ENCODE peak calls at places on chromosomes 12 and 14, in six cellular contexts. One of them, this sample, is unnamed. For H3K4me1, H3K9me3 and H3K27me3, the result is how much of the 10 kb centered on the place peaks cover.

GRCh38 chr14:53850714-53851296 is 105.8 kb downstream of the BMP4 start:
- DNase-seq in adrenal gland: no peak
- DNase-seq in heart left ventricle: no peak
- DNase-seq in CD4-positive, alpha-beta memory T cell: no peak
- DNase-seq in right cardiac atrium: no peak
- DNase-seq in mesenchymal stem cell: peak
- DNase-seq in this sample: peak

GRCh38 chr14:89248430-89249295 is 168.4 kb downstream of the FOXN3 start:
- DNase-seq in right cardiac atrium: no peak
- DNase-seq in CD4-positive, alpha-beta memory T cell: no peak
- DNase-seq in heart left ventricle: no peak
- DNase-seq in mesenchymal stem cell: no peak
- DNase-seq in adrenal gland: no peak
- DNase-seq in this sample: no peak

GRCh38 chr12:88471641-88472040 is 108.6 kb downstream of the KITLG start:
- DNase-seq in right cardiac atrium: no peak
- DNase-seq in adrenal gland: peak
- DNase-seq in heart left ventricle: no peak
- DNase-seq in mesenchymal stem cell: peak
- DNase-seq in CD4-positive, alpha-beta memory T cell: no peak
- DNase-seq in this sample: peak

GRCh38 chr12:62629971-62630739 is 163.5 kb downstream of the MON2 start:
- DNase-seq in mesenchymal stem cell: no peak
- DNase-seq in heart left ventricle: no peak
- DNase-seq in right cardiac atrium: no peak
- DNase-seq in CD4-positive, alpha-beta memory T cell: no peak
- DNase-seq in adrenal gland: no peak
- DNase-seq in this sample: no peak

GRCh38 chr14:58138719-58139482 is 13.1 kb downstream of the ARMH4 start:
- DNase-seq in mesenchymal stem cell: no peak
- DNase-seq in CD4-positive, alpha-beta memory T cell: no peak
- DNase-seq in adrenal gland: no peak
- DNase-seq in right cardiac atrium: no peak
- DNase-seq in heart left ventricle: no peak
- DNase-seq in this sample: no peak

GRCh38 chr14:90695997-90696681 is 120.1 kb downstream of the TTC7B start:
- DNase-seq in adrenal gland: no peak
- DNase-seq in right cardiac atrium: no peak
- DNase-seq in heart left ventricle: no peak
- DNase-seq in CD4-positive, alpha-beta memory T cell: no peak
- DNase-seq in mesenchymal stem cell: no peak
- DNase-seq in this sample: no peak

GRCh38 chr12:98416845-98417244 is 98.5 kb upstream of the TMPO start:
- DNase-seq in mesenchymal stem cell: peak
- DNase-seq in heart left ventricle: no peak
- DNase-seq in adrenal gland: no peak
- DNase-seq in right cardiac atrium: no peak
- DNase-seq in CD4-positive, alpha-beta memory T cell: no peak
- DNase-seq in this sample: peak

GRCh38 chr12:9741726-9742125 is 8.8 kb upstream of the CLECL1 start:
- DNase-seq in adrenal gland: no peak
- DNase-seq in mesenchymal stem cell: no peak
- DNase-seq in right cardiac atrium: no peak
- DNase-seq in heart left ventricle: no peak
- DNase-seq in CD4-positive, alpha-beta memory T cell: peak
- DNase-seq in this sample: no peak

GRCh38 chr12:73421832-73422231 is 1115.8 kb upstream of the ATXN7L3B start:
- DNase-seq in heart left ventricle: no peak
- DNase-seq in adrenal gland: no peak
- DNase-seq in mesenchymal stem cell: peak
- DNase-seq in CD4-positive, alpha-beta memory T cell: no peak
- DNase-seq in right cardiac atrium: no peak
- DNase-seq in this sample: peak

GRCh38 chr14:75982724-75983358 is 1.0 kb upstream of the TGFB3 start:
- DNase-seq in mesenchymal stem cell: peak
- DNase-seq in CD4-positive, alpha-beta memory T cell: no peak
- DNase-seq in adrenal gland: peak
- DNase-seq in right cardiac atrium: peak
- DNase-seq in heart left ventricle: peak
- DNase-seq in this sample: peak

GRCh38 chr12:78898416-78898815 is 33.8 kb downstream of the SYT1 start:
- DNase-seq in CD4-positive, alpha-beta memory T cell: no peak
- DNase-seq in right cardiac atrium: peak
- DNase-seq in mesenchymal stem cell: no peak
- DNase-seq in adrenal gland: peak
- DNase-seq in heart left ventricle: peak
- DNase-seq in this sample: peak

GRCh38 chr14:25237845-25238244 is 187.9 kb upstream of the STXBP6 start:
- DNase-seq in mesenchymal stem cell: no peak
- DNase-seq in heart left ventricle: no peak
- DNase-seq in right cardiac atrium: no peak
- DNase-seq in CD4-positive, alpha-beta memory T cell: no peak
- DNase-seq in adrenal gland: no peak
- DNase-seq in this sample: peak

GRCh38 chr12:119772431-119772830 is 104.5 kb downstream of the PRKAB1 start:
- DNase-seq in right cardiac atrium: no peak
- DNase-seq in heart left ventricle: no peak
- DNase-seq in adrenal gland: no peak
- DNase-seq in CD4-positive, alpha-beta memory T cell: no peak
- DNase-seq in mesenchymal stem cell: no peak
- DNase-seq in this sample: peak

GRCh38 chr14:70905316-70905715 is 1.9 kb upstream of the PCNX1 start:
- DNase-seq in adrenal gland: peak
- DNase-seq in mesenchymal stem cell: peak
- DNase-seq in heart left ventricle: peak
- DNase-seq in right cardiac atrium: peak
- DNase-seq in CD4-positive, alpha-beta memory T cell: no peak
- DNase-seq in this sample: peak

GRCh38 chr12:86621957-86622356 is 365.8 kb upstream of the MGAT4C start:
- DNase-seq in CD4-positive, alpha-beta memory T cell: no peak
- DNase-seq in mesenchymal stem cell: no peak
- DNase-seq in right cardiac atrium: no peak
- DNase-seq in heart left ventricle: no peak
- DNase-seq in adrenal gland: no peak
- DNase-seq in this sample: no peak

GRCh38 chr12:132429122-132429931 is 60.6 kb upstream of the FBRSL1 start:
- DNase-seq in CD4-positive, alpha-beta memory T cell: no peak
- DNase-seq in heart left ventricle: no peak
- DNase-seq in adrenal gland: no peak
- DNase-seq in mesenchymal stem cell: no peak
- DNase-seq in right cardiac atrium: peak
- DNase-seq in this sample: no peak
- H3K4me1 ChIP-seq in CD4-positive, alpha-beta memory T cell: under half
- H3K4me1 ChIP-seq in heart left ventricle: under half
- H3K4me1 ChIP-seq in adrenal gland: under half
- H3K4me1 ChIP-seq in mesenchymal stem cell: under half
- H3K4me1 ChIP-seq in right cardiac atrium: under half
- H3K4me1 ChIP-seq in this sample: under half

DNA sequence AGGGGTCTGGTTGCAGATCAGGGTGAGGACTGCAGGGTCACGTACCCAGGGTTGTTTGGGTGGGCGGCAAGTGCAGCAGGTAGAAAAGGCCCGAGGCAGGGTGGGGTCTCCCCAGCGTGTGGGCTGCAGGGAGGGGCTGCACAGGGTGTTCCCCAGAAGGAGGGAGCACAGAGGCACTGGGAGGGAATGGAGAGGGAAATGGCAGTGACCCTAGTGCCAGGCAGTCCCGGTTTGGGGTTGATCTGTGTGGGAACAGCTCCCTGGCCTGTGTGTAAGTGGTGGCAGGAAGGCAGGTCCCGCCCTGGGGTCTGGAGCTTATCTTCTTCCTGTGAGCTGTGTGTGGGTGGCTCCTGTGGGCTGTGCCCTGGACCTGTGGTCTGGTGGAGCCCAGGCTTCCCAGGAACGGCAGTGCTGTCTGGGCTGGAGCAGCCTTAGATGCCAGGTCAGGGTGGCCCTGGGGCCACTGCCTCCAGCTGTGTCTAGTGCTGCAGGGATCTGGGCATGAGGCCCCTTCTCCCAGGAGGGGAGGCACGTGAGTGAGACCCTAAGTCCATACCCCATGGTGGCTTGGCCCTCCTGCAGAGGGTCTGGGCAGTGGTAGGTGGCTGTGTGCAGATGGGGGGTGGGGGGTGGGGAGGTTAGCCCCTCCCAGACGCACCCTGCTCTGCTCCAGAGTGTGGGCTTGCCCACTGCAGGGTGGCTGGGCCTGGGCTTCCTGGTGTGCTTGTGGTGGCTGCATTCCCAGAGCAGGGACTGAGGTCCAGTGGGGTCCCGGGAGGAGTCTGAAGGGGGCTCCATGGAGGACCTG is 363.5 kb downstream of the TMEM121 start:
- DNase-seq in right cardiac atrium: peak
- DNase-seq in adrenal gland: no peak
- DNase-seq in heart left ventricle: peak
- DNase-seq in CD4-positive, alpha-beta memory T cell: no peak
- DNase-seq in mesenchymal stem cell: no peak
- DNase-seq in this sample: no peak
- H3K9me3 ChIP-seq in right cardiac atrium: under half
- H3K9me3 ChIP-seq in adrenal gland: under half
- H3K9me3 ChIP-seq in heart left ventricle: under half
- H3K9me3 ChIP-seq in CD4-positive, alpha-beta memory T cell: under half
- H3K9me3 ChIP-seq in mesenchymal stem cell: under half
- H3K9me3 ChIP-seq in this sample: under half

DNA sequence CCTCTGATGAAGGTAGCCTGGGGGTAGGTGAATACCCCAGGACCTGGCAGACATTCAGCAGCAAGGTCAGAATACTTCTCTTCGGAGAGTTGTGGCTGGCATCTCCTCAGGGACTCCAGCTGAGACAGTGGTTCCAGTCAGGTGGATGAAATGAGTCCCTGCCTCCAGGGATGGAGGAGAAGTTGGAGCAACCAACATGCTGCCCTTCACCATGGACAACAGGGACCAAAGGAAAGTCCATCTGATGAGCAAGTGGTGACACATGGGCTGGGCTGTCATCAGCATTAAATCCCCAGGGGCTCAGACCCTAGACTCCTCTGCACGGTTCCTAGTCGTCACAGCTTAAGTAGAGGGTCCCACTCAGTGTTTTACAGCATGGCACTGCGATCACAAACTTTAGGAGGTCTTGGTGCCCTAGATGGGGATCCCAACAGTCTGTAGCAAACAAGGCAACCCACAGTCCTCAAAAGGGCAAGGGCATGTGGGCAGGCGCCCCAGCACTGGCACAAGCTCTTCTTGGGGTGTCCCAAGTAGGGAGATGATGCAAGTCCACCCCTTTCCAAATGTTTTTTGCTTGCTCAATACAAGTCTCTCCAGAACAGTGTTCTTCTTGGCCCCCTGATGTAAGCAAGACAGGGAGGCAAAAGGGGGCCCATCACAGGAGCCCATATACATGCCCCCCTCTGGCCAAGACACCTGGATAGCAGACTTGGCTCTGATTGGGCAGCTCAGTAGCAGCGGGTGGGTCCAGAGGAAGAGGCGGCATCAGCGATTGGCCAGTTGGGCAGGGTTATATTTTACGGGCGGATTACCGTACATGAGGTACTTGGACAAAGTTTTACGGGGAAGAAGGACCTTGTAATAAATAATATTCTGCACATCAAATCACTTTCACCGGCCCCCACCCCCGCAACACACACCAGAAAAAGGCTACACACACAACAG is 10.8 kb upstream of the CDH24 start:
- DNase-seq in right cardiac atrium: peak
- DNase-seq in mesenchymal stem cell: no peak
- DNase-seq in adrenal gland: no peak
- DNase-seq in heart left ventricle: no peak
- DNase-seq in CD4-positive, alpha-beta memory T cell: no peak
- DNase-seq in this sample: no peak
- H3K27me3 ChIP-seq in right cardiac atrium: under half
- H3K27me3 ChIP-seq in mesenchymal stem cell: under half
- H3K27me3 ChIP-seq in adrenal gland: under half
- H3K27me3 ChIP-seq in heart left ventricle: under half
- H3K27me3 ChIP-seq in CD4-positive, alpha-beta memory T cell: under half
- H3K27me3 ChIP-seq in this sample: under half

GRCh38 chr12:110543252-110543959 is 39.7 kb downstream of the PPTC7 start:
- DNase-seq in CD4-positive, alpha-beta memory T cell: no peak
- DNase-seq in adrenal gland: peak
- DNase-seq in heart left ventricle: peak
- DNase-seq in mesenchymal stem cell: peak
- DNase-seq in right cardiac atrium: peak
- DNase-seq in this sample: no peak
- H3K4me1 ChIP-seq in CD4-positive, alpha-beta memory T cell: under half
- H3K4me1 ChIP-seq in adrenal gland: under half
- H3K4me1 ChIP-seq in heart left ventricle: half or more
- H3K4me1 ChIP-seq in mesenchymal stem cell: under half
- H3K4me1 ChIP-seq in right cardiac atrium: under half
- H3K4me1 ChIP-seq in this sample: under half

DNA sequence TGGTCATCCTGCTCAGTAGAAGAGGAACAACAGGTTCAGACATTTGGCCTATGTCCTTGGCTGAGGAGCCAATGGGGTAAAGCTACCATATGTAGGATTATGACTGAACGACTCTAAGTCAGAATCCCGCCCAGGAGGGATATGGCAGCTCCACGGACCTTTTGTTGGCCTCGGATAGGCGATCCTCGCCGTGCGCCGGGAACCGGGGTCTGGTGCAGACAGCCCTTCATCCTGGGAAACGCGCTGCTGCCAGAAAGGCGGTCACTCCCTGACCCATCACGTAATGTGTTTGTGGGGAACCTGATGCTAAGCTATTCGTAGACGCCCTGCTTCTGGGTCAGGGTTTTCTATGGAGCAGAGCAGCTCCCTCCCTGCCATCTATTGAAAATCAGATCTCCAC is 178.9 kb upstream of the ALG10B start:
- DNase-seq in CD4-positive, alpha-beta memory T cell: no peak
- DNase-seq in adrenal gland: no peak
- DNase-seq in heart left ventricle: no peak
- DNase-seq in mesenchymal stem cell: no peak
- DNase-seq in right cardiac atrium: no peak
- DNase-seq in this sample: no peak
- H3K9me3 ChIP-seq in CD4-positive, alpha-beta memory T cell: under half
- H3K9me3 ChIP-seq in adrenal gland: under half
- H3K9me3 ChIP-seq in heart left ventricle: under half
- H3K9me3 ChIP-seq in mesenchymal stem cell: under half
- H3K9me3 ChIP-seq in right cardiac atrium: under half
- H3K9me3 ChIP-seq in this sample: under half

GRCh38 chr12:52564582-52564981 is 9.1 kb downstream of the KRT74 start:
- DNase-seq in CD4-positive, alpha-beta memory T cell: no peak
- DNase-seq in mesenchymal stem cell: no peak
- DNase-seq in heart left ventricle: no peak
- DNase-seq in right cardiac atrium: no peak
- DNase-seq in adrenal gland: no peak
- DNase-seq in this sample: no peak
- H3K27me3 ChIP-seq in CD4-positive, alpha-beta memory T cell: under half
- H3K27me3 ChIP-seq in mesenchymal stem cell: under half
- H3K27me3 ChIP-seq in heart left ventricle: under half
- H3K27me3 ChIP-seq in right cardiac atrium: under half
- H3K27me3 ChIP-seq in adrenal gland: under half
- H3K27me3 ChIP-seq in this sample: half or more